ENCODE peak calls at places on chromosomes 16 and 17, in five cellular contexts. S, R, W, U and L are unnamed samples.

GRCh38 chr16:81745704-81746558 is 33.2 kb upstream of the PLCG2 start:
- DNase-seq in S (peak), U (no peak), R (peak), W (peak), L (no peak)

GRCh38 chr16:4800290-4801041 is 2.0 kb downstream of the ROGDI start:
- DNase-seq in R (no peak), W (no peak), S (no peak), U (no peak), L (no peak)

GRCh38 chr16:79891458-79891857 is 290.9 kb upstream of the MAF start:
- DNase-seq in R (no peak), U (no peak), W (no peak), S (no peak), L (no peak)

GRCh38 chr16:87043273-87044030 is 273.7 kb downstream of the C16orf95 start:
- DNase-seq in R (peak), U (no peak), W (no peak), S (no peak), L (no peak)

GRCh38 chr16:56423584-56424403 is 1.6 kb downstream of the AMFR start:
- DNase-seq in U (no peak), S (no peak), R (no peak), W (no peak), L (no peak)

GRCh38 chr17:46732754-46733398 is 85.6 kb downstream of the WNT3 start:
- DNase-seq in R (no peak), U (peak), W (no peak), S (no peak), L (no peak)

GRCh38 chr16:74480150-74481029 is 59.1 kb upstream of the CLEC18B start:
- DNase-seq in U (no peak), W (peak), R (peak), S (no peak), L (peak)

GRCh38 chr17:6986676-6987075 is 9.2 kb upstream of the ALOX12 start:
- DNase-seq in W (no peak), R (no peak), S (no peak), U (no peak), L (no peak)

GRCh38 chr16:49855822-49856740 is at the start of gene ZNF423:
- DNase-seq in U (no peak), S (no peak), W (no peak), R (no peak), L (no peak)

GRCh38 chr16:15044286-15044685 is 11.6 kb downstream of the NTAN1 start:
- DNase-seq in R (no peak), S (no peak), W (no peak), U (no peak), L (no peak)

GRCh38 chr17:81365601-81366585 is 29.4 kb upstream of the BAHCC1 start:
- DNase-seq in U (no peak), R (peak), S (no peak), W (no peak), L (peak)

GRCh38 chr17:57154896-57155295 is 69.8 kb downstream of the AKAP1 start:
- DNase-seq in W (no peak), S (no peak), R (no peak), U (no peak), L (no peak)

GRCh38 chr17:51006601-51007000 is 114.1 kb downstream of the SPAG9 start:
- DNase-seq in U (no peak), R (no peak), W (no peak), S (no peak), L (no peak)

GRCh38 chr17:42182927-42183734 is 2.1 kb downstream of the HCRT start:
- DNase-seq in W (peak), S (no peak), R (no peak), U (no peak), L (no peak)

GRCh38 chr16:21156767-21157467 is 1.6 kb upstream of the LDAF1 start:
- DNase-seq in R (no peak), U (peak), S (no peak), W (peak), L (no peak)

GRCh38 chr17:50834786-50835562 is 412 bp upstream of the WFIKKN2 start:
- DNase-seq in U (no peak), S (no peak), W (no peak), R (no peak), L (peak)

GRCh38 chr17:39659286-39660010 is 5.7 kb upstream of the TCAP start:
- DNase-seq in U (no peak), S (no peak), R (no peak), W (no peak), L (no peak)

GRCh38 chr17:49554694-49555494 is 20.8 kb upstream of the NXPH3 start:
- DNase-seq in S (no peak), R (no peak), U (no peak), W (no peak), L (no peak)

GRCh38 chr17:50660887-50661345 is 26.2 kb downstream of the ABCC3 start:
- DNase-seq in R (no peak), S (no peak), U (no peak), W (no peak), L (no peak)

GRCh38 chr16:4402439-4403132 is 13.8 kb downstream of the CORO7 start:
- DNase-seq in R (no peak), U (no peak), W (peak), S (peak), L (peak)

GRCh38 chr17:5584971-5585794 is 874 bp upstream of the NLRP1 start:
- DNase-seq in R (no peak), W (no peak), U (no peak), S (no peak), L (peak)

GRCh38 chr16:26454102-26454501 is 612.6 kb upstream of the C16orf82 start:
- DNase-seq in W (no peak), S (no peak), U (no peak), R (no peak), L (no peak)

GRCh38 chr16:4077083-4077714 is 39.0 kb downstream of the ADCY9 start:
- DNase-seq in S (no peak), R (no peak), W (no peak), U (no peak), L (no peak)

GRCh38 chr16:3283525-3284447 is 495 bp downstream of the ZNF263 start:
- DNase-seq in W (no peak), S (no peak), U (no peak), R (no peak), L (no peak)

GRCh38 chr17:56887105-56887504 is 26.7 kb downstream of the TRIM25 start:
- DNase-seq in U (no peak), R (no peak), W (no peak), S (no peak), L (no peak)

GRCh38 chr17:61409301-61410099 is 9.9 kb downstream of the TBX2 start:
- DNase-seq in U (no peak), S (no peak), R (peak), W (peak), L (peak)

GRCh38 chr16:57020651-57021050 is 31.3 kb downstream of the NLRC5 start:
- DNase-seq in U (no peak), S (no peak), R (no peak), W (no peak), L (no peak)

GRCh38 chr17:38674013-38674748 is 576 bp downstream of the EPOP start:
- DNase-seq in S (no peak), W (peak), R (no peak), U (no peak), L (no peak)

GRCh38 chr16:87560428-87561199 is 41.7 kb upstream of the JPH3 start:
- DNase-seq in R (peak), U (no peak), W (peak), S (no peak), L (no peak)

GRCh38 chr17:57326348-57326747 is 70.0 kb downstream of the MSI2 start:
- DNase-seq in R (no peak), U (no peak), W (no peak), S (no peak), L (no peak)

GRCh38 chr17:56979091-56979480 is 1.2 kb downstream of the SCPEP1 start:
- DNase-seq in U (no peak), S (no peak), W (no peak), R (no peak), L (no peak)

GRCh38 chr17:78131172-78132085 is 858 bp downstream of the TMC8 start:
- DNase-seq in U (no peak), W (no peak), R (no peak), S (no peak), L (no peak)

GRCh38 chr16:89615596-89616090 is 2.2 kb downstream of the DPEP1 start:
- DNase-seq in R (no peak), S (no peak), W (no peak), U (peak), L (peak)

GRCh38 chr17:60305141-60305540 is 86.8 kb downstream of the USP32 start:
- DNase-seq in U (no peak), R (no peak), S (no peak), W (peak), L (no peak)

GRCh38 chr17:2128011-2128410 is 73.1 kb downstream of the HIC1 start:
- DNase-seq in R (no peak), W (no peak), S (no peak), U (no peak), L (no peak)

GRCh38 chr17:2125013-2125535 is 70.2 kb downstream of the HIC1 start:
- DNase-seq in R (no peak), U (no peak), W (no peak), S (no peak), L (no peak)

GRCh38 chr17:2122641-2123302 is 67.9 kb downstream of the HIC1 start:
- DNase-seq in W (no peak), U (no peak), R (peak), S (no peak), L (no peak)

GRCh38 chr17:2123467-2124251 is 68.8 kb downstream of the HIC1 start:
- DNase-seq in R (peak), S (no peak), U (no peak), W (no peak), L (no peak)

DNA sequence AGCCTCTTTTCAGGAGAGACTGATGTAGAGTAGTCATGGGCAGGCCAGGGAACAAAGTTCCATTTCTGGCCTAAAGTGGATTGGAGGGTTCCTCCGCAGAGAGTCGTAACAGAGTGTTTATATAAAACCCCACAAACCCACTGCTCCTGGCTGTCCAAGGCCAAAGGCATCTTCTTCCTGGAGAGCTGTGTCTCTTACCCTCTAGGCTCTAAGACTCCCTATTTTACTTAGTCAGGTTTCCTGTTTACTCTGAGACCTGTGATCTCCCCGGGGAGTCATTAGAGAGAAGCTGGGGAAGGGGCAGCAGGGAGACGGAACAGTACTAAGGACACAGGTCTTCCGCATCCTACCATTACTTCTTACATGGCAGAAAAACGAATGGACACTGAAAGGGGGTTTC is 69.5 kb downstream of the HIC1 start:
- DNase-seq in R (no peak), W (no peak), S (no peak), U (no peak), L (no peak)
- H3K27ac ChIP-seq in R (peak), W (no peak), S (no peak), U (no peak), L (no peak)

GRCh38 chr17:31251618-31252328 is 45.3 kb downstream of the OMG start:
- DNase-seq in U (no peak), S (no peak), W (no peak), R (no peak), L (no peak)
- H3K27ac ChIP-seq in U (no peak), S (no peak), W (no peak), R (no peak), L (peak)

GRCh38 chr16:69351309-69352027 is at the start of gene TMED6:
- DNase-seq in S (no peak), R (no peak), U (no peak), W (no peak), L (peak)
- H3K27ac ChIP-seq in S (no peak), R (no peak), U (no peak), W (no peak), L (no peak)

GRCh38 chr16:66260522-66261290 is 105.8 kb upstream of the CDH5 start:
- DNase-seq in W (no peak), S (no peak), U (no peak), R (no peak), L (peak)

GRCh38 chr16:66263168-66263972 is 103.1 kb upstream of the CDH5 start:
- DNase-seq in W (no peak), S (no peak), U (no peak), R (no peak), L (peak)

GRCh38 chr16:66262253-66263167 is 104.0 kb upstream of the CDH5 start:
- DNase-seq in W (no peak), R (peak), U (no peak), S (no peak), L (peak)

GRCh38 chr16:66263973-66264310 is 102.5 kb upstream of the CDH5 start:
- DNase-seq in W (no peak), S (no peak), R (no peak), U (no peak), L (peak)

DNA sequence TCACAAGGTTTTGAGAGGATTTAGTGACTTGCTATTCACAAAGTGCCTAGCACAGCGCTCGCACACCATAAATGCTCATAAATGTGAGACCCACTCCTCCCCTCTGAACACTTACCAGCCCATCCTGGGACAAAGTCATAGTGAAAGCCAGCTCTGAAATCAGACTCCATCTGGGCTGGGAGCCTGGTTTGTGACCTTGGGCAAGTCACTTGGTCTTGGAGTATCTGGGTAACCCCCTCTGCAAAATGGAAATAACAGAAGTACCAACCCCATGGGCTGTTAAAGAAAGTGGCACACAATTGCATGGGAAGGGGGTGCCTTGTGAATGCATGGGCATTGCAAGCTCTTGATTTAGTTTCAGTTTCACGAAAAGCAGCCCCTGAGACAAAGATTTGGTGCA is 104.7 kb upstream of the CDH5 start:
- DNase-seq in S (no peak), R (no peak), U (no peak), W (no peak), L (no peak)
- H3K27ac ChIP-seq in S (no peak), R (no peak), U (no peak), W (no peak), L (no peak)

GRCh38 chr17:1039119-1039507 is 42.2 kb downstream of the TIMM22 start:
- DNase-seq in U (no peak), S (no peak), W (no peak), R (no peak), L (no peak)
- H3K27ac ChIP-seq in U (no peak), S (no peak), W (no peak), R (peak), L (no peak)

GRCh38 chr17:3963214-3964201 is 729 bp downstream of the ATP2A3 start:
- DNase-seq in R (no peak), S (peak), U (no peak), W (no peak), L (peak)

GRCh38 chr17:3960764-3961163 is 3.5 kb downstream of the ATP2A3 start:
- DNase-seq in R (no peak), U (no peak), W (no peak), S (no peak), L (no peak)

GRCh38 chr17:3961564-3962047 is 2.6 kb downstream of the ATP2A3 start:
- DNase-seq in R (no peak), S (peak), W (no peak), U (no peak), L (no peak)

GRCh38 chr17:3964203-3965122 is at the start of gene ATP2A3:
- DNase-seq in W (no peak), R (no peak), S (peak), U (no peak), L (peak)

GRCh38 chr17:3962217-3963069 is 1.8 kb downstream of the ATP2A3 start:
- DNase-seq in S (no peak), W (no peak), U (no peak), R (no peak), L (no peak)
- H3K27ac ChIP-seq in S (peak), W (no peak), U (no peak), R (no peak), L (no peak)